ENCODE peak calls at places on chromosomes 5 and 9, in seven cellular contexts. B, E, P, M, I, Z and Y are unnamed samples.

GRCh38 chr9:132099184-132099583 is 19.5 kb upstream of the MED27 start:
- DNase-seq in B (no peak), E (no peak), P (no peak), M (no peak), I (no peak), Z (no peak), Y (no peak)

GRCh38 chr9:137113385-137114159 is 961 bp downstream of the DPP7 start:
- DNase-seq in B (no peak), E (no peak), P (no peak), M (no peak), I (peak), Z (no peak), Y (no peak)

GRCh38 chr5:3844266-3844665 is 248.6 kb downstream of the IRX1 start:
- DNase-seq in B (no peak), E (no peak), P (no peak), M (no peak), I (no peak), Z (no peak), Y (no peak)

GRCh38 chr5:130385619-130386018 is 481.4 kb downstream of the CHSY3 start:
- DNase-seq in B (no peak), E (no peak), P (no peak), M (no peak), I (no peak), Z (no peak), Y (no peak)

GRCh38 chr9:92807757-92808725 is 43.4 kb upstream of the BICD2 start:
- DNase-seq in B (no peak), E (no peak), P (peak), M (no peak), I (no peak), Z (peak), Y (no peak)

GRCh38 chr5:177446184-177447065 is at the start of gene PRR7:
- DNase-seq in B (peak), E (peak), P (peak), M (no peak), I (peak), Z (peak), Y (no peak)

GRCh38 chr5:130893003-130893402 is 272.1 kb downstream of the HINT1 start:
- DNase-seq in B (no peak), E (no peak), P (no peak), M (no peak), I (no peak), Z (no peak), Y (no peak)

GRCh38 chr5:119343766-119344165 is 12.1 kb upstream of the TNFAIP8 start:
- DNase-seq in B (peak), E (no peak), P (no peak), M (no peak), I (no peak), Z (no peak), Y (no peak)

GRCh38 chr9:102521097-102521755 is 473.9 kb upstream of the CYLC2 start:
- DNase-seq in B (no peak), E (no peak), P (no peak), M (no peak), I (no peak), Z (no peak), Y (no peak)

GRCh38 chr9:68905129-68905528 is 108.8 kb downstream of the PRKACG start:
- DNase-seq in B (no peak), E (no peak), P (no peak), M (no peak), I (no peak), Z (no peak), Y (no peak)

GRCh38 chr5:10338996-10339903 is 14.2 kb upstream of the MARCHF6 start:
- DNase-seq in B (no peak), E (no peak), P (no peak), M (no peak), I (no peak), Z (peak), Y (no peak)

GRCh38 chr5:147504535-147504934 is 5.3 kb downstream of the DPYSL3 start:
- DNase-seq in B (no peak), E (no peak), P (no peak), M (no peak), I (no peak), Z (no peak), Y (no peak)

GRCh38 chr5:111280282-111280901 is 56.2 kb downstream of the CAMK4 start:
- DNase-seq in B (no peak), E (no peak), P (no peak), M (no peak), I (no peak), Z (no peak), Y (no peak)

GRCh38 chr5:179980767-179981166 is 73.1 kb upstream of the TBC1D9B start:
- DNase-seq in B (no peak), E (no peak), P (no peak), M (no peak), I (no peak), Z (no peak), Y (no peak)

GRCh38 chr9:125701351-125701750 is 5.7 kb downstream of the MAPKAP1 start:
- DNase-seq in B (no peak), E (no peak), P (no peak), M (peak), I (peak), Z (no peak), Y (peak)

GRCh38 chr5:173452098-173452497 is 123.9 kb upstream of the STC2 start:
- DNase-seq in B (no peak), E (no peak), P (no peak), M (peak), I (peak), Z (no peak), Y (peak)

GRCh38 chr5:59007460-59008063 is 424.7 kb downstream of the RAB3C start:
- DNase-seq in B (peak), E (no peak), P (no peak), M (no peak), I (peak), Z (peak), Y (no peak)

GRCh38 chr5:31854625-31855526 is 215.9 kb downstream of the PDZD2 start:
- DNase-seq in B (no peak), E (peak), P (peak), M (no peak), I (peak), Z (peak), Y (no peak)

GRCh38 chr5:60163762-60164161 is 270.2 kb upstream of the PDE4D start:
- DNase-seq in B (no peak), E (no peak), P (no peak), M (no peak), I (no peak), Z (no peak), Y (peak)

GRCh38 chr5:173757817-173758216 is 130.3 kb upstream of the CPEB4 start:
- DNase-seq in B (no peak), E (no peak), P (no peak), M (no peak), I (no peak), Z (no peak), Y (no peak)

GRCh38 chr9:134827993-134828392 is 52.6 kb upstream of the FCN2 start:
- DNase-seq in B (no peak), E (no peak), P (peak), M (no peak), I (no peak), Z (no peak), Y (no peak)

GRCh38 chr5:179234563-179235135 is 110.6 kb downstream of the ADAMTS2 start:
- DNase-seq in B (no peak), E (no peak), P (peak), M (no peak), I (no peak), Z (no peak), Y (no peak)

GRCh38 chr5:91331705-91332104 is 51.4 kb downstream of the ARRDC3 start:
- DNase-seq in B (no peak), E (no peak), P (no peak), M (no peak), I (no peak), Z (no peak), Y (no peak)

GRCh38 chr5:67896312-67896985 is 319.1 kb upstream of the PIK3R1 start:
- DNase-seq in B (no peak), E (no peak), P (no peak), M (no peak), I (no peak), Z (no peak), Y (no peak)

GRCh38 chr9:105458404-105458803 is 10.6 kb downstream of the FSD1L start:
- DNase-seq in B (peak), E (no peak), P (no peak), M (no peak), I (no peak), Z (no peak), Y (no peak)
- H3K4me3 ChIP-seq in B (no peak), E (no peak), P (no peak), M (no peak), I (no peak), Z (no peak), Y (no peak)

GRCh38 chr5:126535856-126536545 is 59.0 kb downstream of the ALDH7A1 start:
- DNase-seq in B (no peak), E (no peak), P (no peak), M (no peak), I (no peak), Z (no peak), Y (no peak)

GRCh38 chr5:126534543-126534942 is 60.5 kb downstream of the ALDH7A1 start:
- DNase-seq in B (no peak), E (no peak), P (no peak), M (no peak), I (no peak), Z (no peak), Y (no peak)

GRCh38 chr5:126540631-126541030 is 54.4 kb downstream of the ALDH7A1 start:
- DNase-seq in B (no peak), E (no peak), P (no peak), M (no peak), I (no peak), Z (no peak), Y (no peak)

GRCh38 chr5:126538579-126538978 is 56.4 kb downstream of the ALDH7A1 start:
- DNase-seq in B (no peak), E (no peak), P (no peak), M (no peak), I (no peak), Z (no peak), Y (no peak)

DNA sequence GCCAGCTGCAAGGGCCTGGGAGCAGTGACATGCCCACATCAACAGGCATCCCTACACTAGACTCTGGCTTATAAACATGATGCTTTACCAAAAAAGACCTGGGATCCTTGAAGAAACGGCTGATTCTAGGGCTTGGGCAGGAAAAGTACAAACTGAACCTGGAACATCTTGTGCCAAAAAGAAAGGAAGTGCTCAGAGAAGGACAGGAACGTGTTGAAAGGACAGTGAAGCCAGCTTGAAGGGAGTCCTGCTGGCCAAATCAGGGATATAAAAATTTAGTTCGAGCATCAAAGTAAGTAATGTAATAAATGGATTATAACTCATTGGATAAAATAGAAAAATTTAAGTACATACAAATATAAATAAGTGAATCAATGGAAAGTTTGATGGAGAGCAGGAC is 58.1 kb downstream of the ALDH7A1 start:
- DNase-seq in B (no peak), E (no peak), P (no peak), M (no peak), I (peak), Z (no peak), Y (no peak)
- TF ChIP-seq CTCF in B (no peak), E (no peak), P (no peak), M (no peak), I (peak), Z (no peak), Y (peak)

GRCh38 chr5:160466889-160467554 is 45.4 kb downstream of the PTTG1 start:
- DNase-seq in B (no peak), E (no peak), P (no peak), M (no peak), I (peak), Z (no peak), Y (no peak)

GRCh38 chr5:160469156-160470144 is 47.8 kb downstream of the PTTG1 start:
- DNase-seq in B (no peak), E (no peak), P (no peak), M (no peak), I (no peak), Z (no peak), Y (no peak)

GRCh38 chr5:160467555-160468418 is 46.1 kb downstream of the PTTG1 start:
- DNase-seq in B (peak), E (peak), P (peak), M (peak), I (peak), Z (peak), Y (peak)

GRCh38 chr5:160470437-160471341 is 49.0 kb downstream of the PTTG1 start:
- DNase-seq in B (peak), E (no peak), P (no peak), M (no peak), I (peak), Z (no peak), Y (no peak)

DNA sequence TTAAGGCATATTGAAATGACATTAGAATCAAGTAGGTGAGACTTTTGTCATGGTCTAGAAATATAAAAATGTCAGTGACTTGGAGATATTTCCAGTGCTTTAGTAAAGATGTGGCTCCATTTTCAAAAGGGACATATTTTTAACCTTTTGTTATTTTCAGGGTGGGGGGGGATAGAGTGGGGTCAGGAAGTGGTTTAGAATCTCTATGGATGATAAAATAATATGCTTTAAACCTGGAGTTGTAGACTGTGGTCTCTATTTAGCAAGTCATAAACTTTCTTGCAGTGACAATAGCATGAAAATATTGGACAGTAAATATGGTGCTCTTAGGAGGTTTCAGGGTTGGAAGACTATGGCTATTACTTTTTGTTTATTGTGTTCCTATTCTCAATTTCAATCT is 46.9 kb downstream of the PTTG1 start:
- DNase-seq in B (no peak), E (no peak), P (no peak), M (no peak), I (no peak), Z (no peak), Y (no peak)
- H3K4me3 ChIP-seq in B (peak), E (no peak), P (peak), M (peak), I (no peak), Z (no peak), Y (no peak)

GRCh38 chr5:93902288-93902687 is 160.9 kb upstream of the POU5F2 start:
- DNase-seq in B (no peak), E (no peak), P (no peak), M (no peak), I (no peak), Z (no peak), Y (no peak)

GRCh38 chr5:93904917-93905316 is 163.5 kb upstream of the POU5F2 start:
- DNase-seq in B (no peak), E (no peak), P (no peak), M (no peak), I (no peak), Z (no peak), Y (no peak)

GRCh38 chr5:93894471-93895354 is 153.3 kb upstream of the POU5F2 start:
- DNase-seq in B (no peak), E (no peak), P (no peak), M (no peak), I (peak), Z (no peak), Y (no peak)

GRCh38 chr5:93899026-93899600 is 157.7 kb upstream of the POU5F2 start:
- DNase-seq in B (peak), E (no peak), P (no peak), M (no peak), I (no peak), Z (peak), Y (no peak)
- TF ChIP-seq CTCF in B (peak), E (no peak), P (peak), M (peak), I (peak), Z (peak), Y (peak)

DNA sequence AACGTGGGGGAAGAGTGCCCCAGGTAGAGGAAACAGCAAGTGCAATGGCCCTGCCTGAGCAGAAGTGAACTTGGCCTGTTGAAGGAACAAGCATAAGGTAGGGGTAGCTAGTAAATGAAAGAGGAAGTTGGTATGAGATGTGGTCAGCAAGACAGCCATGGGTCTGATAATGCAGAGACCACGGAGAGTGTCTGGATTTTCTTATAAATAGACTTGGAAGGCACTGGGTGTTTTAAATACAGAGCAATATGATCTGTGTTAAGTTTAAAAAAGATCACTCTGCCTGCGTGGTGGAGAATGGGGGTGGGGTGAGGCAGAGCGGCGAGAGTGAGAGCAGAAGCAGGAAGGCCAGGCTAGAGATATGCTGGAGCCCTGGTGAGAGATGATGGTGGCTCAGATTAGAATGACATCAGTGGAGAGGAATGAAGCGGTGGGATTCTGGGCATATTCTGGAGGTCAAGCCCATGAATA is 4.2 kb downstream of the ADAM19 start:
- DNase-seq in B (peak), E (no peak), P (no peak), M (no peak), I (peak), Z (no peak), Y (no peak)
- H3K4me3 ChIP-seq in B (peak), E (no peak), P (no peak), M (no peak), I (no peak), Z (no peak), Y (no peak)

GRCh38 chr5:55989860-55990259 is 4.9 kb downstream of the IL6ST start:
- DNase-seq in B (no peak), E (no peak), P (no peak), M (no peak), I (no peak), Z (no peak), Y (no peak)

GRCh38 chr5:55994502-55994997 is at the start of gene IL6ST:
- DNase-seq in B (no peak), E (no peak), P (no peak), M (no peak), I (peak), Z (no peak), Y (peak)

GRCh38 chr5:55993628-55994501 is 898 bp downstream of the IL6ST start:
- DNase-seq in B (peak), E (no peak), P (no peak), M (no peak), I (no peak), Z (no peak), Y (no peak)

GRCh38 chr5:55993013-55993412 is 1.8 kb downstream of the IL6ST start:
- DNase-seq in B (no peak), E (no peak), P (no peak), M (no peak), I (peak), Z (peak), Y (no peak)

DNA sequence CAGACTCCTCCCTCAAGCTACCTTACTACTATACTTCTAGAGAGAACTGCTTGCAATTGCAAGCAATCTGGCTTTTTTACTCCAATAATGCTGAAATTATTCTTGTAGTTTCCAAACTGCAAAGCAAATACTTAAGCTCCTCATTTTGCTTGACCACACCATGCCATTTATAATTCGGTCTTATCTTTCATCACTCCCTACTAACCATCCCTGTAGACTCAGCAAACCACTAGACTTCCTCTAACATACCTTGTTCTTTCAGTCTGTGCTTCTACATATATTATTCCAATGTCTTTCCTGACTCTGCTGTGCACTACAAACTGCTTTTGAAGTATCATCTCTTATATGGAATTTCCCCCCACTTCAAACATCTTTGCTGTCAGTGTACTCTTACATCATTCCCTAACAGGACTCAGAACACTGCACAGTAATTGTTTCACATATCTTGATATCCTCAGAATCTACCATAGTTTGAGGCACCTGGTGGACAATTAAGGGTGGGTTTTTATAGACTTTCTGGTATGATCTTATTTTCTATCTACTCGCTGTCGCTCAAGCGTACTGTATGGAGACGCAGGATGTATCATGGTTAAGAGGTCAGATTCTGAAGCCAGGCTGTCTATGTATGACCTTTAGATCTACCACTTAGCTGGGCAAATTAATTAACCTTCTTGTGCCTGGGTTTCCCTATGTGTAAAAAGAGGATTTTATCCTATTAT is 2.8 kb downstream of the IL6ST start:
- DNase-seq in B (no peak), E (no peak), P (no peak), M (no peak), I (peak), Z (no peak), Y (no peak)
- TF ChIP-seq CTCF in B (no peak), E (no peak), P (no peak), M (no peak), I (no peak), Z (no peak), Y (no peak)

DNA sequence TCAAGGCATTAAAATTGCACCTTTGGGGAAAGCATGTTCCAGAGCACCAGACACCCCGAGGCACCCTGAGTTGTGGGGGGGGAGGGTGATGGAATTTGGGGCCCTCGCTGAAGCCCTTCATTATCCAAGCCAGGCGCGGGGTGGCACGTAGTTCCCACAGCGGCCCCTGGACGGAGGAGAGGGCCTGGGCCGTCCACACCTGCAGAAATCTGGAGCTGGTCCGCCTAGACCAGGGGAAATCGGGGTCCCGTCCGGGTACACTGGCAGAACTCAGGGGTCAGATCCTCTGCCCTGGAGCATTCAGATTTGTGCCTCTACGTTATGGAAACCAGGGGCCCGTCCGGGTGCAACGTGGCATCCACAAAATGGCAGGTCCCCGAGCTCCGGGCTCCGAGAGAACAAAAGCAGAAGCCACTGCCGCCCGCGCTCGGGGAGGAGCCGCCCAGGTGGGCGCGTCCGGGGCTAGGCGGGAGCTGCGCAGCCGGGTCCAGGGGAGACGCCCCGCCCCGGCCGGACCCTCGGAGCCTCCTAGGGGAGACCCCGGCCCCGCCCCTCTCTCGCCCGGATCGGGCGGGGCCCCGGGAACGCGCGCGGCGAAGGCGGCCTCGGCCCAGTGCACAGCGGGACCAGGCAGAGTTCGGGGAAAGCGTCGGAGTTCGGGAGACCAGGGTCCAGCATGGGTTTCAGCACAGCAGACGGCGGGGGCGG is at the start of gene PLEKHG4B:
- DNase-seq in B (no peak), E (no peak), P (no peak), M (no peak), I (no peak), Z (peak), Y (no peak)
- H3K4me3 ChIP-seq in B (no peak), E (peak), P (peak), M (peak), I (peak), Z (peak), Y (peak)

GRCh38 chr9:86275962-86276361 is 6.4 kb downstream of the ISCA1 start:
- DNase-seq in B (peak), E (no peak), P (no peak), M (no peak), I (no peak), Z (peak), Y (no peak)
- TF ChIP-seq CTCF in B (peak), E (no peak), P (no peak), M (peak), I (peak), Z (peak), Y (no peak)